ENCODE peak calls at places on chromosomes 16 and 17, in eight cellular contexts. M is BJ, P is MM.1S, T is A549, C is body of pancreas, N is Panc1, S is cardiac fibroblast, D is HL-60. K is an unnamed sample.

GRCh38 chr16:75027520-75028300 is 28.9 kb downstream of the ZNRF1 start:
- DNase-seq in N (no peak), S (no peak), T (no peak), P (no peak), D (no peak), M (no peak), C (no peak), K (no peak)

GRCh38 chr17:50871369-50871768 is 5.2 kb upstream of the TOB1 start:
- DNase-seq in D (no peak), M (no peak), T (no peak), C (no peak), N (no peak), S (no peak), P (peak), K (no peak)

GRCh38 chr16:85137323-85138072 is 25.2 kb upstream of the CIBAR2 start:
- DNase-seq in T (no peak), P (no peak), M (no peak), C (peak), N (no peak), S (peak), D (no peak), K (peak)

GRCh38 chr17:40448639-40449261 is 5.5 kb downstream of the IGFBP4 start:
- DNase-seq in S (peak), D (no peak), P (no peak), M (no peak), T (no peak), N (no peak), C (peak), K (peak)

GRCh38 chr17:1227917-1228751 is 42.1 kb upstream of the BHLHA9 start:
- DNase-seq in P (no peak), C (no peak), M (no peak), N (no peak), D (no peak), T (no peak), S (no peak), K (no peak)

GRCh38 chr16:70693231-70693671 is 7.4 kb upstream of the MTSS2 start:
- DNase-seq in M (no peak), N (no peak), C (no peak), S (no peak), P (no peak), T (no peak), D (no peak), K (no peak)

GRCh38 chr16:56269276-56269675 is 78.0 kb downstream of the GNAO1 start:
- DNase-seq in M (no peak), T (no peak), C (no peak), S (no peak), N (no peak), D (no peak), P (no peak), K (no peak)

GRCh38 chr17:8835631-8836364 is 31.7 kb downstream of the PIK3R6 start:
- DNase-seq in D (no peak), P (no peak), N (no peak), M (no peak), C (no peak), T (no peak), S (no peak), K (no peak)

GRCh38 chr16:81266680-81267095 is 28.2 kb downstream of the BCO1 start:
- DNase-seq in S (no peak), C (no peak), N (no peak), P (peak), T (no peak), D (no peak), M (no peak), K (no peak)

GRCh38 chr17:38733315-38734234 is 3.4 kb downstream of the CISD3 start:
- DNase-seq in D (no peak), T (peak), S (no peak), P (no peak), M (no peak), N (no peak), C (peak), K (no peak)

GRCh38 chr16:69112285-69113129 is 7.1 kb downstream of the HAS3 start:
- DNase-seq in D (no peak), N (no peak), S (peak), T (peak), C (peak), M (no peak), P (peak), K (no peak)

GRCh38 chr17:75517277-75517865 is 1.0 kb downstream of the TSEN54 start:
- DNase-seq in S (no peak), C (no peak), D (peak), N (no peak), T (peak), P (peak), M (no peak), K (no peak)

GRCh38 chr16:15507299-15507958 is 73.0 kb downstream of the BMERB1 start:
- DNase-seq in M (no peak), D (no peak), P (no peak), T (no peak), C (no peak), S (peak), N (no peak), K (no peak)

GRCh38 chr16:60776311-60776710 is 1259.9 kb downstream of the CDH8 start:
- DNase-seq in C (no peak), M (no peak), T (no peak), D (no peak), S (no peak), P (no peak), N (no peak), K (no peak)

GRCh38 chr16:78503501-78504110 is 404.2 kb downstream of the WWOX start:
- DNase-seq in M (no peak), S (peak), P (peak), T (peak), D (peak), N (peak), C (peak), K (peak)

GRCh38 chr17:40331743-40332641 is 23.0 kb downstream of the RARA start:
- DNase-seq in D (no peak), T (no peak), S (peak), N (no peak), M (no peak), P (no peak), C (peak), K (peak)

GRCh38 chr17:79835470-79835899 is 3.8 kb downstream of the CBX4 start:
- DNase-seq in M (no peak), N (no peak), C (peak), D (no peak), T (no peak), P (no peak), S (no peak), K (no peak)

GRCh38 chr17:79835953-79836951 is 3.0 kb downstream of the CBX4 start:
- DNase-seq in T (no peak), C (peak), D (peak), S (no peak), P (no peak), N (no peak), M (no peak), K (peak)

GRCh38 chr17:79838541-79839274 is 532 bp downstream of the CBX4 start:
- DNase-seq in P (peak), S (peak), N (no peak), D (peak), T (peak), M (no peak), C (peak), K (no peak)

GRCh38 chr17:79837888-79838540 is 1.2 kb downstream of the CBX4 start:
- DNase-seq in D (no peak), T (no peak), S (no peak), C (peak), M (no peak), P (peak), N (no peak), K (no peak)

GRCh38 chr17:79836952-79837887 is 2.0 kb downstream of the CBX4 start:
- DNase-seq in M (no peak), P (peak), C (peak), N (no peak), D (peak), T (peak), S (peak), K (peak)
- TF ChIP-seq CTCF in M (peak), P (peak), C (peak), N (no peak), D (no peak), T (no peak), S (peak), K (peak)

GRCh38 chr16:67844441-67844840 is 2.3 kb upstream of the NUTF2 start:
- DNase-seq in N (no peak), T (no peak), P (no peak), M (no peak), S (peak), D (no peak), C (no peak), K (no peak)
- H3K4me3 ChIP-seq in N (peak), T (no peak), P (no peak), M (no peak), S (no peak), D (no peak), C (no peak), K (no peak)

DNA sequence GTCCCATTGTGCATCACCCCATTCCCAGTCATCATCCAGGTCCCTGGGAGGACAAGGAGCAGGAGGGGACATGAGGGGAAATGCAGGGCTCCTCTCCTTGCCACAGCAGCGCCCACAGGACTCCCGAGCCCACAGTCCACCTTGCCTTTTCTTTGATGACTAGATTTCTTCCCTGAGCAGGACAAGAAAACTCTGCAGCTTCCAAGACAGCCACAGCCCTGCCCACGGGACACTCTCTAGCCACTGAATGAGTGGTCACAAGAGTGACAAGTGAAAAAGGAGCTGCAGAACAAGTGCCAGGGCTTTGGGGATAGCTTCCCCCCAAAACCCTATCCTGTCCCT is 4.7 kb downstream of the NEURL4 start:
- DNase-seq in M (no peak), D (no peak), S (no peak), P (no peak), N (no peak), C (no peak), T (no peak), K (no peak)
- TF ChIP-seq CTCF in M (no peak), D (no peak), S (no peak), P (no peak), N (no peak), C (no peak), T (peak), K (no peak)

GRCh38 chr17:12789075-12789975 is at the start of gene ARHGAP44:
- DNase-seq in M (no peak), N (no peak), D (peak), C (peak), P (no peak), T (peak), S (peak), K (peak)

GRCh38 chr17:12794919-12795517 is 5.7 kb downstream of the ARHGAP44 start:
- DNase-seq in T (no peak), P (no peak), N (no peak), D (no peak), S (no peak), M (no peak), C (no peak), K (no peak)

GRCh38 chr17:12790806-12791148 is 1.5 kb downstream of the ARHGAP44 start:
- DNase-seq in S (no peak), T (no peak), N (no peak), P (no peak), M (no peak), C (no peak), D (no peak), K (no peak)

DNA sequence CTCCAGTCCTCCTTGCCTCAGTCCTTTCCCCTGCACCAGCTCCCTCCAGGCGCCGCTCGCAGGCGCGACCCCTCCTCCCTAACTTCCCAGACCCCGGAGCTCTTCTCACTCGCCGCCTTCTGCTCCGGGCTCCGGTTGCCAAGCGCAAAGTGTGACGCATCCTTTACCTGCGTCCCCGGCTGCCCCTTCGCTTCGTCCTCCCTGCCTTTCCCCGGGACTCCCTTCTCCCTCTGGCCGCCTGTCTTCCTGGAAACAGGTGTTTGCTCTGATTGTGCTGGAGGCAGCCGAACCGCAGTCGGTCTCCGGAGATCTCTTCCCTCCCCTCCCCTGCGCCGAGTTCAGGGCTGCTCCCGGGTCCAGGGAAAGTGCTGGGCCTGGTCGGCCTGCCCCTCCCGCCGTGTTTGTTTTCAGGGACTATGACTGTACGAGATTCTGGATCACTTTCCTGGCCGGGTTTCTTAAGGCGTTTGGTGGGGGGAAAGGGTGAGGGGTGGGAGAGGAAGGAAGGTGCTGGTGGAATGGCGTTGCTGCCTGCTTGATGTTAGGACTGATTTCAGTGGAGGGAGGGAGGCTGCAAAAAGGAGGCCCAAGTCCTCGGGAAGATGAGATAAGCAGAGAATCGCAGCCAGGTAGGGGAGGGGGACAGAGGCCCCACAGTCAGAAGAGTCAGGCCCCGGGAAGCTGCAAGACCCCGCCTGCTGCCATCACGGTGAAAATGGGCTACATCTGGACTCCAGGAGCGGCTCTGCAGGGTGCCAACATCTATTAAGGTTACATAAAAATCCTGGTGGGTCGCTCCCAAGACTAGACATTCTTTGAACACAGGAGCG is 893 bp downstream of the ARHGAP44 start:
- DNase-seq in C (peak), T (no peak), M (no peak), P (no peak), N (no peak), D (no peak), S (no peak), K (no peak)
- H3K4me3 ChIP-seq in C (peak), T (peak), M (peak), P (no peak), N (peak), D (peak), S (peak), K (peak)

DNA sequence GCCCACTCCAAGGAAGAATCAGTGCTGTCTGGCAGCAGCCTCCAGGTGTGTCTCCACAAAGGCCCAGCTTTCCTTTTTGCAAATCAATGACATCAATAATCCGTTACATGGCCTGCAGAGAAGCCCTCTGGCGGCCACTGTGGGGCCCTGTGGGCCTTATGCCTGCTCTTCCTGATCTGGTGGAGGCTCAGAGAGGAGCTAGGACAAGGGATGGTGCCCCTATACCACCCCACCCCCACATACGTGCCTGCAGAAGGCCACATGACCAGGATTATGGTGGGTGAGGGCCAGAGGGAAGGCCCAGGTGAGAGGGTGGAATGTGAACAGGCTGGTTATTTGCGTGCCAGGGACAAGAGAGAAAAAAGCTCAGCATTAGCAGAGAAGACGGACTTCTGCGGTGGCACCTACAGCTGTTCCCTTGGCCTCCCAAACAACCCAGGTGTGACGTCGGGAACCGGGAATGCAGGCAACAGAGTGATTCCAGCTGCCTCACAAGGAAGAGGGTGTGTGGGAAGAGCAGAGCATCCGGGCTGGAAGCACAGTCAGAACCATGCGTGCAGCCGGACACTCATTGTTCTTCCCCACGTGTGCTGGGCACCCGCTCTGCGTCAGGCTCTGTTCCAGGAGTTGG is 22.5 kb downstream of the EIF4A3 start:
- DNase-seq in M (no peak), C (no peak), T (peak), N (no peak), S (peak), P (no peak), D (no peak), K (no peak)
- TF ChIP-seq CTCF in M (peak), C (peak), T (peak), N (peak), S (peak), P (peak), D (peak), K (peak)

DNA sequence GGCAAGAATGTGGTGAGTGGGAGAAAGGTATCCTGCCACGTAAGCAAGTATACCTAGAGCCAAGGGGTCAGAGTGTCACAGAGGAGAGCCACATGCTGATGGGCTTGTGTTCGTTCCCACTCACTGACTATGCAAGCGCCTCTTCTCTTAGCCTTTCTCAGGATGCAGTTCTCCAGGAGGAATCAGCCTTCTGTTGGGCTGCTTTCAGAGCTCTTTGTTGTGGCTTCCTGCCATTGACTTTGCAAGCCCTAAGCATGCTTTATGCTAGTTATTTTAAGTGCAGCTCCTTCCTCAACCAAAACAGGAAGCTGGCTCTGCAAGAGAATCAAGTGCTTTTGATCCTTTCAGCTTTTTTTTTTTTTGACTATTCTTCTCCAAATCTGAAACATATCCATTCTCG is 66.6 kb downstream of the SIAH1 start:
- DNase-seq in T (no peak), S (peak), M (no peak), N (no peak), P (peak), D (peak), C (no peak), K (no peak)
- H3K4me3 ChIP-seq in T (no peak), S (no peak), M (no peak), N (no peak), P (peak), D (no peak), C (no peak), K (no peak)

GRCh38 chr17:28548417-28549130 is 3.9 kb downstream of the UNC119 start:
- DNase-seq in D (no peak), C (no peak), T (no peak), S (no peak), N (no peak), P (no peak), M (no peak), K (no peak)
- TF ChIP-seq CTCF in D (no peak), C (no peak), T (no peak), S (no peak), N (peak), P (no peak), M (no peak), K (no peak)

GRCh38 chr17:76689859-76690258 is 20.9 kb downstream of the MXRA7 start:
- DNase-seq in S (peak), C (no peak), T (no peak), D (no peak), N (no peak), P (no peak), M (no peak), K (no peak)
- H3K4me3 ChIP-seq in S (no peak), C (no peak), T (no peak), D (no peak), N (no peak), P (no peak), M (no peak), K (no peak)

DNA sequence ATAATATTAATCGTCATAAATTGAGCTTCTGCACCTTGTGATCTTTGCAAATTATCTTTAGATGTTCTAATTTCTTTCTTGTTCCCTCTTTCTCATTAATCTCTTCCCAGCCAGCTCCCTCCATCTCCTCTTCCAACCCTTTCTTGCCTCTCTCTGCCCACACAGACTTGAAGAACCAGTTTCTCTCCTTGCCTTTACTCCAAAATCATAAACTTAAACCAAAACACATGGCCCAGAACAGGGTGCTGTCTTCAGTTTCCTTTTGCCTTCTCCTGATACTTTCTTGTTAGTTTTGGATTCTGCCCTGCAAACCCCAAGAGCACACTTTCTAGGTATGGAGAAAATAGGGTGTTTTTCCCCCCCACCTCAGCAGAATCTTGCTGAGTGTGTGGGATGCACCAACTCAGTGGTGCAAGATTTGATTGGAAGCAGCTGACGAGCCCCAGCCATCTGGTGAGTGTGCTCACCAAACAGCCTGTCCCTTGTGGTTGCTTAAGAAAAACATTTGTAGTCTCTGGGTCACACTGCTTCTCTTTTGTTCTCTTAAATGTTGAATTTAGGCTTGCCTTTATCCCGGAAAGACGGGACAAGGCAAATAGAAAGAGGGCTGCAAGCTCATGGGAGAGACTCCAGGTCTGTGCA is 175.8 kb upstream of the MAF start:
- DNase-seq in S (peak), C (no peak), D (no peak), T (no peak), N (no peak), P (no peak), M (no peak), K (no peak)
- TF ChIP-seq CTCF in S (no peak), C (no peak), D (no peak), T (no peak), N (no peak), P (no peak), M (peak), K (no peak)

GRCh38 chr17:2396192-2396567 is 4.7 kb downstream of the MNT start:
- DNase-seq in P (no peak), C (no peak), N (no peak), D (no peak), M (no peak), T (no peak), S (no peak), K (no peak)

GRCh38 chr17:2394775-2395191 is 6.1 kb downstream of the MNT start:
- DNase-seq in T (no peak), S (no peak), P (no peak), C (no peak), D (no peak), N (no peak), M (no peak), K (no peak)

GRCh38 chr17:2396568-2397246 is 4.2 kb downstream of the MNT start:
- DNase-seq in C (peak), M (peak), P (peak), D (peak), N (no peak), S (peak), T (peak), K (peak)

GRCh38 chr17:2393954-2394749 is 6.7 kb downstream of the MNT start:
- DNase-seq in S (no peak), M (no peak), C (no peak), T (no peak), N (no peak), D (no peak), P (no peak), K (no peak)

GRCh38 chr17:2395258-2396170 is 5.3 kb downstream of the MNT start:
- DNase-seq in S (peak), P (no peak), M (no peak), N (no peak), T (peak), C (no peak), D (no peak), K (peak)
- H3K4me3 ChIP-seq in S (no peak), P (no peak), M (no peak), N (peak), T (no peak), C (no peak), D (no peak), K (no peak)

K was measured in LNCaP clone FGC.